ENCODE peak calls at places on chromosomes 3 and 15, in seven cellular contexts. M is KG1, T is fibroblast of lung, P is AG04449, V is left lobe of liver, C is hippocampal formation, R is glomerular endothelial cell. Y is an unnamed sample.

GRCh38 chr15:38059665-38060064 is 125.2 kb downstream of the TMCO5A start:
- DNase-seq in M (no peak), T (peak), P (no peak), V (no peak), C (no peak), R (no peak), Y (no peak)

GRCh38 chr15:91572110-91572509 is 281.4 kb upstream of the SLCO3A1 start:
- DNase-seq in M (no peak), T (peak), P (no peak), V (no peak), C (no peak), R (no peak), Y (no peak)

GRCh38 chr15:80736571-80736970 is 41.5 kb downstream of the ABHD17C start:
- DNase-seq in M (no peak), T (peak), P (no peak), V (no peak), C (no peak), R (no peak), Y (no peak)

GRCh38 chr3:112136959-112137693 is 4.1 kb upstream of the GCSAM start:
- DNase-seq in M (no peak), T (peak), P (no peak), V (no peak), C (peak), R (no peak), Y (no peak)

GRCh38 chr3:108132727-108133373 is 42.0 kb upstream of the CD47 start:
- DNase-seq in M (no peak), T (peak), P (no peak), V (no peak), C (no peak), R (no peak), Y (no peak)

GRCh38 chr3:126545544-126545943 is 13.2 kb downstream of the C3orf22 start:
- DNase-seq in M (no peak), T (no peak), P (no peak), V (no peak), C (no peak), R (no peak), Y (no peak)

GRCh38 chr3:50242778-50243551 is 7.0 kb downstream of the GNAI2 start:
- DNase-seq in M (peak), T (no peak), P (no peak), V (no peak), C (no peak), R (peak), Y (no peak)

GRCh38 chr3:172448661-172449467 is 608 bp upstream of the GHSR start:
- DNase-seq in M (no peak), T (no peak), P (no peak), V (no peak), C (no peak), R (no peak), Y (no peak)

GRCh38 chr3:125351814-125352456 is 23.2 kb downstream of the ZNF148 start:
- DNase-seq in M (no peak), T (peak), P (no peak), V (no peak), C (no peak), R (no peak), Y (no peak)

GRCh38 chr3:129410971-129411370 is 17.5 kb downstream of the EFCAB12 start:
- DNase-seq in M (no peak), T (no peak), P (no peak), V (no peak), C (no peak), R (no peak), Y (no peak)

GRCh38 chr3:1609416-1609815 is 489.2 kb upstream of the CNTN4 start:
- DNase-seq in M (no peak), T (no peak), P (no peak), V (no peak), C (no peak), R (no peak), Y (no peak)

GRCh38 chr3:4799266-4800256 is 179.7 kb upstream of the BHLHE40 start:
- DNase-seq in M (no peak), T (no peak), P (no peak), V (no peak), C (no peak), R (no peak), Y (no peak)

GRCh38 chr3:151925876-151926275 is 52.4 kb downstream of the SUCNR1 start:
- DNase-seq in M (no peak), T (peak), P (peak), V (no peak), C (no peak), R (no peak), Y (no peak)

GRCh38 chr3:123202451-123202850 is 708 bp downstream of the SEC22A start:
- DNase-seq in M (no peak), T (no peak), P (no peak), V (no peak), C (no peak), R (no peak), Y (no peak)

GRCh38 chr3:135927170-135927569 is 38.4 kb upstream of the PPP2R3A start:
- DNase-seq in M (no peak), T (no peak), P (peak), V (no peak), C (no peak), R (no peak), Y (no peak)

GRCh38 chr3:148211725-148212124 is 486.0 kb upstream of the AGTR1 start:
- DNase-seq in M (no peak), T (peak), P (no peak), V (no peak), C (no peak), R (no peak), Y (no peak)

GRCh38 chr15:77402740-77403379 is 17.0 kb downstream of the PEAK1 start:
- DNase-seq in M (no peak), T (peak), P (no peak), V (no peak), C (no peak), R (no peak), Y (no peak)

GRCh38 chr3:9019244-9019961 is 56.1 kb upstream of the RAD18 start:
- DNase-seq in M (no peak), T (no peak), P (no peak), V (no peak), C (no peak), R (no peak), Y (no peak)

GRCh38 chr3:57982561-57983243 is 25.5 kb upstream of the FLNB start:
- DNase-seq in M (no peak), T (no peak), P (no peak), V (no peak), C (no peak), R (no peak), Y (no peak)

GRCh38 chr3:190811775-190812480 is 50.6 kb downstream of the GMNC start:
- DNase-seq in M (no peak), T (peak), P (peak), V (peak), C (peak), R (peak), Y (peak)

GRCh38 chr3:40782086-40782721 is 257.4 kb downstream of the ZNF621 start:
- DNase-seq in M (no peak), T (no peak), P (no peak), V (no peak), C (no peak), R (no peak), Y (no peak)

GRCh38 chr3:105923151-105923550 is 54.3 kb upstream of the CBLB start:
- DNase-seq in M (no peak), T (no peak), P (no peak), V (no peak), C (no peak), R (no peak), Y (no peak)

GRCh38 chr15:100772478-100773378 is 106.9 kb upstream of the ALDH1A3 start:
- DNase-seq in M (no peak), T (peak), P (no peak), V (no peak), C (no peak), R (no peak), Y (no peak)

GRCh38 chr15:78112551-78112950 is 18.7 kb downstream of the CIB2 start:
- DNase-seq in M (no peak), T (no peak), P (no peak), V (no peak), C (no peak), R (no peak), Y (no peak)

GRCh38 chr3:105414841-105415240 is 48.1 kb downstream of the ALCAM start:
- DNase-seq in M (no peak), T (peak), P (no peak), V (no peak), C (no peak), R (no peak), Y (no peak)

GRCh38 chr3:149781216-149781615 is 11.1 kb downstream of the ANKUB1 start:
- DNase-seq in M (peak), T (no peak), P (no peak), V (no peak), C (no peak), R (no peak), Y (no peak)

GRCh38 chr3:193805448-193805847 is 212.4 kb downstream of the OPA1 start:
- DNase-seq in M (no peak), T (peak), P (no peak), V (no peak), C (no peak), R (no peak), Y (no peak)

GRCh38 chr3:123749716-123750115 is 134.4 kb downstream of the MYLK start:
- DNase-seq in M (no peak), T (peak), P (peak), V (peak), C (no peak), R (no peak), Y (no peak)

GRCh38 chr3:42518800-42519567 is 16.5 kb downstream of the VIPR1 start:
- DNase-seq in M (no peak), T (no peak), P (no peak), V (no peak), C (no peak), R (no peak), Y (no peak)

GRCh38 chr3:173225351-173225750 is 84.3 kb upstream of the SPATA16 start:
- DNase-seq in M (no peak), T (no peak), P (no peak), V (no peak), C (no peak), R (no peak), Y (no peak)

GRCh38 chr3:175149675-175150074 is 290.5 kb downstream of the NAALADL2 start:
- DNase-seq in M (peak), T (no peak), P (no peak), V (peak), C (no peak), R (no peak), Y (no peak)

GRCh38 chr3:57737840-57738239 is 18.3 kb upstream of the SLMAP start:
- DNase-seq in M (no peak), T (no peak), P (no peak), V (no peak), C (no peak), R (no peak), Y (no peak)

GRCh38 chr3:124483915-124484470 is 246.3 kb upstream of the UMPS start:
- DNase-seq in M (no peak), T (peak), P (no peak), V (no peak), C (no peak), R (no peak), Y (no peak)

GRCh38 chr3:38000242-38000916 is 9.8 kb downstream of the VILL start:
- DNase-seq in M (no peak), T (no peak), P (no peak), V (no peak), C (no peak), R (no peak), Y (no peak)

Y was measured in CMK.